ENCODE peak calls at places on chromosomes 13 and 19, in nine cellular contexts. One of them, this sample, is unnamed. For H3K4me1, the result is how much of the 10 kb centered on the place peaks cover.

GRCh38 chr13:93173656-93174055 is 53.0 kb upstream of the GPC6 start:
- DNase-seq in CD8-positive, alpha-beta T cell: no peak
- DNase-seq in cardiac muscle cell: no peak
- DNase-seq in ascending aorta: no peak
- DNase-seq in pancreas: no peak
- DNase-seq in tibial artery: no peak
- DNase-seq in OCI-LY7: no peak
- DNase-seq in CD4-positive, alpha-beta memory T cell: no peak
- DNase-seq in thoracic aorta: no peak
- DNase-seq in this sample: no peak

GRCh38 chr19:40741527-40742390 is 8.5 kb downstream of the ACTMAP start:
- DNase-seq in OCI-LY7: no peak
- DNase-seq in ascending aorta: no peak
- DNase-seq in thoracic aorta: no peak
- DNase-seq in cardiac muscle cell: no peak
- DNase-seq in tibial artery: no peak
- DNase-seq in pancreas: no peak
- DNase-seq in CD4-positive, alpha-beta memory T cell: peak
- DNase-seq in CD8-positive, alpha-beta T cell: no peak
- DNase-seq in this sample: no peak

GRCh38 chr13:32969516-32969941 is 46.7 kb upstream of the KL start:
- DNase-seq in ascending aorta: no peak
- DNase-seq in thoracic aorta: no peak
- DNase-seq in CD8-positive, alpha-beta T cell: no peak
- DNase-seq in OCI-LY7: no peak
- DNase-seq in pancreas: no peak
- DNase-seq in CD4-positive, alpha-beta memory T cell: no peak
- DNase-seq in tibial artery: no peak
- DNase-seq in cardiac muscle cell: no peak
- DNase-seq in this sample: no peak

GRCh38 chr13:91468301-91468700 is 69.9 kb downstream of the GPC5 start:
- DNase-seq in CD4-positive, alpha-beta memory T cell: no peak
- DNase-seq in pancreas: no peak
- DNase-seq in ascending aorta: no peak
- DNase-seq in OCI-LY7: no peak
- DNase-seq in tibial artery: no peak
- DNase-seq in CD8-positive, alpha-beta T cell: no peak
- DNase-seq in cardiac muscle cell: no peak
- DNase-seq in thoracic aorta: no peak
- DNase-seq in this sample: no peak

GRCh38 chr19:54517483-54517882 is 14.9 kb downstream of the LAIR2 start:
- DNase-seq in thoracic aorta: no peak
- DNase-seq in tibial artery: no peak
- DNase-seq in cardiac muscle cell: peak
- DNase-seq in ascending aorta: no peak
- DNase-seq in CD4-positive, alpha-beta memory T cell: no peak
- DNase-seq in OCI-LY7: peak
- DNase-seq in pancreas: peak
- DNase-seq in CD8-positive, alpha-beta T cell: peak
- DNase-seq in this sample: peak

GRCh38 chr19:58544591-58545285 is 874 bp downstream of the TRIM28 start:
- DNase-seq in ascending aorta: no peak
- DNase-seq in pancreas: peak
- DNase-seq in thoracic aorta: no peak
- DNase-seq in OCI-LY7: peak
- DNase-seq in tibial artery: no peak
- DNase-seq in CD8-positive, alpha-beta T cell: peak
- DNase-seq in CD4-positive, alpha-beta memory T cell: peak
- DNase-seq in cardiac muscle cell: peak
- DNase-seq in this sample: no peak

GRCh38 chr19:2171349-2172145 is 7.8 kb downstream of the DOT1L start:
- DNase-seq in CD8-positive, alpha-beta T cell: peak
- DNase-seq in thoracic aorta: no peak
- DNase-seq in OCI-LY7: peak
- DNase-seq in pancreas: peak
- DNase-seq in cardiac muscle cell: peak
- DNase-seq in ascending aorta: no peak
- DNase-seq in CD4-positive, alpha-beta memory T cell: peak
- DNase-seq in tibial artery: no peak
- DNase-seq in this sample: no peak

GRCh38 chr13:36038785-36039415 is 92.3 kb downstream of the DCLK1 start:
- DNase-seq in CD8-positive, alpha-beta T cell: no peak
- DNase-seq in tibial artery: no peak
- DNase-seq in pancreas: no peak
- DNase-seq in cardiac muscle cell: no peak
- DNase-seq in ascending aorta: no peak
- DNase-seq in CD4-positive, alpha-beta memory T cell: no peak
- DNase-seq in thoracic aorta: no peak
- DNase-seq in OCI-LY7: no peak
- DNase-seq in this sample: no peak

GRCh38 chr13:39816936-39817335 is 161.5 kb downstream of the COG6 start:
- DNase-seq in ascending aorta: no peak
- DNase-seq in thoracic aorta: no peak
- DNase-seq in CD8-positive, alpha-beta T cell: no peak
- DNase-seq in OCI-LY7: no peak
- DNase-seq in tibial artery: no peak
- DNase-seq in cardiac muscle cell: no peak
- DNase-seq in pancreas: no peak
- DNase-seq in CD4-positive, alpha-beta memory T cell: no peak
- DNase-seq in this sample: no peak

GRCh38 chr13:47408546-47409319 is 511.9 kb upstream of the HTR2A start:
- DNase-seq in CD8-positive, alpha-beta T cell: no peak
- DNase-seq in ascending aorta: no peak
- DNase-seq in OCI-LY7: no peak
- DNase-seq in pancreas: no peak
- DNase-seq in cardiac muscle cell: no peak
- DNase-seq in CD4-positive, alpha-beta memory T cell: no peak
- DNase-seq in tibial artery: no peak
- DNase-seq in thoracic aorta: no peak
- DNase-seq in this sample: no peak

GRCh38 chr19:16435238-16435911 is 36.4 kb downstream of the EPS15L1 start:
- DNase-seq in cardiac muscle cell: peak
- DNase-seq in ascending aorta: no peak
- DNase-seq in CD8-positive, alpha-beta T cell: no peak
- DNase-seq in CD4-positive, alpha-beta memory T cell: no peak
- DNase-seq in OCI-LY7: no peak
- DNase-seq in thoracic aorta: no peak
- DNase-seq in pancreas: no peak
- DNase-seq in tibial artery: peak
- DNase-seq in this sample: peak

GRCh38 chr19:3986260-3987041 is 1.2 kb upstream of the EEF2 start:
- DNase-seq in CD4-positive, alpha-beta memory T cell: peak
- DNase-seq in OCI-LY7: peak
- DNase-seq in thoracic aorta: no peak
- DNase-seq in ascending aorta: no peak
- DNase-seq in pancreas: peak
- DNase-seq in cardiac muscle cell: peak
- DNase-seq in tibial artery: peak
- DNase-seq in CD8-positive, alpha-beta T cell: peak
- DNase-seq in this sample: no peak

GRCh38 chr19:54100560-54100959 is at the start of gene OSCAR:
- DNase-seq in tibial artery: no peak
- DNase-seq in ascending aorta: no peak
- DNase-seq in CD8-positive, alpha-beta T cell: no peak
- DNase-seq in OCI-LY7: no peak
- DNase-seq in CD4-positive, alpha-beta memory T cell: no peak
- DNase-seq in thoracic aorta: no peak
- DNase-seq in pancreas: no peak
- DNase-seq in cardiac muscle cell: no peak
- DNase-seq in this sample: no peak

DNA sequence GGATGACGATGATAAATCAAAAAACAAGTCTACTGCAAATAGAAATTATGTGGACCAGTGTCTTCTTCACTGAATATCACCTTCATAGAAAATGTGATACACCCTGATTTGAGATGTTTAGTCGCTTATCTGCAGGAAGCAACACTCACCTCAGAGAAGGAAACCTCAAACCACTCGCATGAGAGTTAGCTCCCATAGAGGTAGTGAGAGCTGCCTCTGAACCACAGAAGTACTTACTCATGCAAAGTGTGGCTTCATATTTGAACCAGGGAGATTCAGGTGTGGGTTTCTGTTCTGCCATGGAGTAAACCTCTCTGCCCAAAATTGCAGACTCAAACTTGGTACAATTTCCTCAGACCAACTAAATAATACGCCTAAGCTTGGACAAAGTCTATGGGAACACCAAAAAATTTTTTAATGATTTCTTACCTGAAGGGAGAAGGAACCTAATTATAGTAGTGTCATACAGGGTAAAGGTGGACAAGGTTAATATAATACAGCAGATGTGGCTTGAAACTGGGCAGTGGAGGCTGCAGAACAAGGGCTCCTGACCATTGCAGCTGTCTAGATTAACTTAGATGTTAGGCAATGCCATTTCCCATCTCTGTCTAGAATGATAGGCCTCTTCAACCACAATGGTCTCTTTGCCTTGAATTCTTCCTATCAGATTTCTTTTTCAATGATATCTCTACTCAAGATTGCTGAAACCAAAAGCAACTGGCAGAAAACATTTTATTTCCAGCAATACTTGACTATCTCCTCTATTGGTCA is 29.6 kb upstream of the RCBTB2 start:
- DNase-seq in CD4-positive, alpha-beta memory T cell: peak
- DNase-seq in OCI-LY7: peak
- DNase-seq in pancreas: no peak
- DNase-seq in ascending aorta: no peak
- DNase-seq in thoracic aorta: no peak
- DNase-seq in cardiac muscle cell: no peak
- DNase-seq in CD8-positive, alpha-beta T cell: peak
- DNase-seq in tibial artery: no peak
- DNase-seq in this sample: no peak
- H3K27ac ChIP-seq in CD4-positive, alpha-beta memory T cell: no peak
- H3K27ac ChIP-seq in OCI-LY7: peak
- H3K27ac ChIP-seq in pancreas: no peak
- H3K27ac ChIP-seq in ascending aorta: no peak
- H3K27ac ChIP-seq in thoracic aorta: no peak
- H3K27ac ChIP-seq in cardiac muscle cell: no peak
- H3K27ac ChIP-seq in CD8-positive, alpha-beta T cell: no peak
- H3K27ac ChIP-seq in tibial artery: no peak
- H3K27ac ChIP-seq in this sample: no peak

GRCh38 chr13:94261163-94261562 is 218.3 kb downstream of the DCT start:
- DNase-seq in CD4-positive, alpha-beta memory T cell: no peak
- DNase-seq in cardiac muscle cell: no peak
- DNase-seq in tibial artery: no peak
- DNase-seq in CD8-positive, alpha-beta T cell: no peak
- DNase-seq in ascending aorta: no peak
- DNase-seq in pancreas: no peak
- DNase-seq in OCI-LY7: no peak
- DNase-seq in thoracic aorta: no peak
- DNase-seq in this sample: no peak
- H3K4me1 ChIP-seq in CD4-positive, alpha-beta memory T cell: under half
- H3K4me1 ChIP-seq in cardiac muscle cell: under half
- H3K4me1 ChIP-seq in tibial artery: under half
- H3K4me1 ChIP-seq in CD8-positive, alpha-beta T cell: under half
- H3K4me1 ChIP-seq in ascending aorta: under half
- H3K4me1 ChIP-seq in pancreas: under half
- H3K4me1 ChIP-seq in OCI-LY7: under half
- H3K4me1 ChIP-seq in thoracic aorta: under half
- H3K4me1 ChIP-seq in this sample: under half

GRCh38 chr19:18156841-18157464 is 4.0 kb downstream of the PIK3R2 start:
- DNase-seq in thoracic aorta: no peak
- DNase-seq in ascending aorta: no peak
- DNase-seq in cardiac muscle cell: peak
- DNase-seq in pancreas: peak
- DNase-seq in OCI-LY7: no peak
- DNase-seq in CD8-positive, alpha-beta T cell: no peak
- DNase-seq in CD4-positive, alpha-beta memory T cell: no peak
- DNase-seq in tibial artery: peak
- DNase-seq in this sample: peak
- H3K4me3 ChIP-seq in thoracic aorta: peak
- H3K4me3 ChIP-seq in ascending aorta: no peak
- H3K4me3 ChIP-seq in cardiac muscle cell: no peak
- H3K4me3 ChIP-seq in pancreas: no peak
- H3K4me3 ChIP-seq in OCI-LY7: no peak
- H3K4me3 ChIP-seq in CD8-positive, alpha-beta T cell: no peak
- H3K4me3 ChIP-seq in CD4-positive, alpha-beta memory T cell: no peak
- H3K4me3 ChIP-seq in tibial artery: no peak
- H3K4me3 ChIP-seq in this sample: peak

GRCh38 chr13:113818700-113819295 is 45.1 kb downstream of the GAS6 start:
- DNase-seq in tibial artery: no peak
- DNase-seq in cardiac muscle cell: no peak
- DNase-seq in CD8-positive, alpha-beta T cell: no peak
- DNase-seq in pancreas: no peak
- DNase-seq in ascending aorta: no peak
- DNase-seq in thoracic aorta: no peak
- DNase-seq in OCI-LY7: no peak
- DNase-seq in CD4-positive, alpha-beta memory T cell: no peak
- DNase-seq in this sample: no peak

GRCh38 chr13:113817860-113818691 is 45.8 kb downstream of the GAS6 start:
- DNase-seq in OCI-LY7: no peak
- DNase-seq in cardiac muscle cell: no peak
- DNase-seq in CD8-positive, alpha-beta T cell: no peak
- DNase-seq in pancreas: no peak
- DNase-seq in thoracic aorta: no peak
- DNase-seq in tibial artery: no peak
- DNase-seq in ascending aorta: no peak
- DNase-seq in CD4-positive, alpha-beta memory T cell: no peak
- DNase-seq in this sample: peak

GRCh38 chr13:113815151-113816058 is 48.5 kb downstream of the GAS6 start:
- DNase-seq in pancreas: no peak
- DNase-seq in cardiac muscle cell: no peak
- DNase-seq in tibial artery: no peak
- DNase-seq in thoracic aorta: no peak
- DNase-seq in OCI-LY7: peak
- DNase-seq in CD8-positive, alpha-beta T cell: no peak
- DNase-seq in ascending aorta: no peak
- DNase-seq in CD4-positive, alpha-beta memory T cell: no peak
- DNase-seq in this sample: no peak

GRCh38 chr13:113816248-113816924 is 47.5 kb downstream of the GAS6 start:
- DNase-seq in cardiac muscle cell: no peak
- DNase-seq in tibial artery: no peak
- DNase-seq in thoracic aorta: no peak
- DNase-seq in pancreas: no peak
- DNase-seq in ascending aorta: no peak
- DNase-seq in OCI-LY7: no peak
- DNase-seq in CD8-positive, alpha-beta T cell: no peak
- DNase-seq in CD4-positive, alpha-beta memory T cell: no peak
- DNase-seq in this sample: no peak

DNA sequence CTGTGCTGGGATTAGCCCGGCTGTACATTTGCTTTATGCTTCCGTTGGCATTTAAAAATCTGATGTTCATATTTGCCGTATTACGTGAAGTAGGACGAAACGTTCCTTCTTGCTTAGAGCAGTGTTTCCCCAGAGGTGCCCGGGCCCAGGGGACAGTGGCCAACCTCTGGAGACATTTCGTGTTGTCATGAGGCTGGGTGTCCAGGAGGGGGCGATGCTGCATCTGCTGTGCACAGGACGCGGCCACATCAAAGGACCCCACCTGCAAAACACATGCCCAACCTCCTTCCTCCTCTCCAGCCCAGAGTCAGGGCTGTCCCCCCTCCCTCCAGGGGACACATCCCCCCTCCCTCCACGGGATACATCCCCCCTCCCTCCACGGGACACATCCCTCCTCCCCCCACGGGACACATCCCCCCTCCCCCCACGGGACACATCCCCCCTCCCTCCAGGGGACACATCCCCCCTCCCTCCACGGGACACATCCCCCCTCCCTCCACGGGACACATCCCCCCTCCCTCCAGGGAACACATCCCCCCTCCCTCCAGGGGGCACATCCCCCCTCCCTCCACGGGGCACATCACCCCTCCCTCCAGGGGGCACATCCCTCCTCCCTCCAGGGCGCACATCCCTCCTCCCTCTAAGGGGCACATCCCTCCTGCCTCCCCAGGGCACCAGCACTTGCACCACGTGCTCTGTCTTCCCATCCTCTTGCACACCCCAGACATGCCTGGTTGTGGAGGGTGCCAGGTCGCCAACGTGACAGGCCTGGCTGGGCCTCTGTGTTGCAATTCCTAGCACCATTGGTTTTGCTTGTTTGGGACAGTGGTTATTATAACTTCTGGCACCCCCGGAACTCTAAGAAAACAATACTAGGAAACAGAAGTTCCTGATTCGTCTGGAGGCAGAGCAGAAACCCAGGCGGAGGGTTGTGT is 46.7 kb downstream of the GAS6 start:
- DNase-seq in cardiac muscle cell: peak
- DNase-seq in thoracic aorta: peak
- DNase-seq in OCI-LY7: peak
- DNase-seq in CD4-positive, alpha-beta memory T cell: peak
- DNase-seq in ascending aorta: peak
- DNase-seq in tibial artery: peak
- DNase-seq in pancreas: peak
- DNase-seq in CD8-positive, alpha-beta T cell: peak
- DNase-seq in this sample: peak
- H3K27ac ChIP-seq in cardiac muscle cell: no peak
- H3K27ac ChIP-seq in thoracic aorta: peak
- H3K27ac ChIP-seq in OCI-LY7: peak
- H3K27ac ChIP-seq in CD4-positive, alpha-beta memory T cell: no peak
- H3K27ac ChIP-seq in ascending aorta: peak
- H3K27ac ChIP-seq in tibial artery: peak
- H3K27ac ChIP-seq in pancreas: no peak
- H3K27ac ChIP-seq in CD8-positive, alpha-beta T cell: no peak
- H3K27ac ChIP-seq in this sample: peak